ENCODE peak calls at places on chromosome 5, in six cellular contexts. Y is fibroblast of lung, N is tibial artery, Z is right atrium auricular region, H is aorta, F is breast epithelium. D is an unnamed sample.

GRCh38 chr5:37308796-37309195 is 59.6 kb upstream of the CPLANE1 start:
- DNase-seq in Y (peak; percentile 33), N (no peak), Z (no peak), H (no peak), F (no peak), D (no peak)

GRCh38 chr5:36877667-36878420 is 1.3 kb downstream of the NIPBL start:
- DNase-seq in Y (peak; percentile 38), N (no peak), Z (no peak), H (no peak), F (no peak), D (no peak)

GRCh38 chr5:171882118-171882517 is 96.5 kb downstream of the SMIM23 start:
- DNase-seq in Y (no peak), N (no peak), Z (no peak), H (no peak), F (no peak), D (no peak)

GRCh38 chr5:109693535-109694152 is 3.9 kb downstream of the MAN2A1 start:
- DNase-seq in Y (peak; percentile 24), N (no peak), Z (no peak), H (no peak), F (no peak), D (no peak)

GRCh38 chr5:22521521-22521920 is 331.6 kb downstream of the CDH12 start:
- DNase-seq in Y (peak; percentile 56), N (no peak), Z (no peak), H (no peak), F (no peak), D (no peak)

GRCh38 chr5:54630738-54631369 is 113.3 kb downstream of the SNX18 start:
- DNase-seq in Y (peak; percentile 36), N (peak; percentile 89), Z (no peak), H (no peak), F (no peak), D (no peak)

GRCh38 chr5:118862596-118862995 is 125.8 kb downstream of the DTWD2 start:
- DNase-seq in Y (no peak), N (no peak), Z (no peak), H (no peak), F (no peak), D (no peak)

GRCh38 chr5:150544606-150545219 is 36.8 kb downstream of the NDST1 start:
- DNase-seq in Y (peak; percentile 47), N (peak; percentile 74), Z (peak; percentile 66), H (peak; percentile 90), F (no peak), D (peak; percentile 60)

GRCh38 chr5:35811108-35811741 is 45.5 kb upstream of the IL7R start:
- DNase-seq in Y (no peak), N (no peak), Z (no peak), H (no peak), F (no peak), D (no peak)

GRCh38 chr5:65811895-65812294 is 89.9 kb downstream of the NLN start:
- DNase-seq in Y (no peak), N (no peak), Z (no peak), H (no peak), F (no peak), D (no peak)

GRCh38 chr5:72846483-72846882 is 30.0 kb downstream of the TNPO1 start:
- DNase-seq in Y (no peak), N (no peak), Z (no peak), H (no peak), F (no peak), D (no peak)

GRCh38 chr5:132110930-132111329 is 37.3 kb downstream of the CSF2 start:
- DNase-seq in Y (no peak), N (no peak), Z (no peak), H (no peak), F (no peak), D (no peak)

GRCh38 chr5:132109494-132110053 is 36.0 kb downstream of the CSF2 start:
- DNase-seq in Y (no peak), N (no peak), Z (no peak), H (no peak), F (no peak), D (no peak)

GRCh38 chr5:132114150-132115121 is 40.8 kb downstream of the CSF2 start:
- DNase-seq in Y (no peak), N (no peak), Z (no peak), H (no peak), F (no peak), D (no peak)

GRCh38 chr5:132105688-132106087 is 32.1 kb downstream of the CSF2 start:
- DNase-seq in Y (no peak), N (no peak), Z (no peak), H (no peak), F (no peak), D (no peak)

GRCh38 chr5:132110195-132110594 is 36.6 kb downstream of the CSF2 start:
- DNase-seq in Y (no peak), N (no peak), Z (no peak), H (no peak), F (no peak), D (no peak)
- H3K4me1 ChIP-seq in Y (no peaks in the 10 kb centered on the region), N (no peaks in the 10 kb centered on the region), Z (no peaks in the 10 kb centered on the region), H (no peaks in the 10 kb centered on the region), F (no peaks in the 10 kb centered on the region), D (no peaks in the 10 kb centered on the region)

DNA sequence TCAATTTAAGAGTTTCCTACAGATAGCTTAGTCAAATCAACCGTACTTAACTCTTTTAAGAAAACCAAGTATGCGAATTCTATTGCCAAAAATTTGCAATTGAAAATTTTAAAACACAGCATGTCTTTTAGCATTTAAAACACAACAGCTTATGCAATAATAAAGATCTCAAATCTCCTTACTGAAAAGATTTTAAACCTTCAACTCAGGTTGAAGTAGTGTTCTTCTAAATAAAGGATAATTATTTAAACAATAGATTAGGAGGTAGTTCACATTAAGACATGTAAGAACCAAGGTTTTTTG is 5.5 kb downstream of the NR3C1 start:
- DNase-seq in Y (peak; percentile 17), N (no peak), Z (no peak), H (no peak), F (no peak), D (no peak)
- H3K4me1 ChIP-seq in Y (peaks cover 4% of the 10 kb centered on the region), N (peaks cover 19% of the 10 kb centered on the region), Z (peaks cover 81% of the 10 kb centered on the region), H (peaks cover 11% of the 10 kb centered on the region), F (peaks cover 7% of the 10 kb centered on the region), D (peaks cover 44% of the 10 kb centered on the region)

GRCh38 chr5:59119480-59119879 is 536.6 kb downstream of the RAB3C start:
- DNase-seq in Y (no peak), N (no peak), Z (no peak), H (no peak), F (no peak), D (no peak)
- H3K4me1 ChIP-seq in Y (no peaks in the 10 kb centered on the region), N (no peaks in the 10 kb centered on the region), Z (peaks cover 20% of the 10 kb centered on the region), H (no peaks in the 10 kb centered on the region), F (no peaks in the 10 kb centered on the region), D (peaks cover 58% of the 10 kb centered on the region)

GRCh38 chr5:154782812-154783592 is 27.8 kb downstream of the LARP1 start:
- DNase-seq in Y (no peak), N (no peak), Z (no peak), H (no peak), F (no peak), D (peak; percentile 24)
- H3K4me1 ChIP-seq in Y (peaks cover 5% of the 10 kb centered on the region), N (peaks cover 50% of the 10 kb centered on the region), Z (peaks cover 98% of the 10 kb centered on the region), H (peaks cover 2% of the 10 kb centered on the region), F (peaks cover 4% of the 10 kb centered on the region), D (peaks cover 94% of the 10 kb centered on the region)

DNA sequence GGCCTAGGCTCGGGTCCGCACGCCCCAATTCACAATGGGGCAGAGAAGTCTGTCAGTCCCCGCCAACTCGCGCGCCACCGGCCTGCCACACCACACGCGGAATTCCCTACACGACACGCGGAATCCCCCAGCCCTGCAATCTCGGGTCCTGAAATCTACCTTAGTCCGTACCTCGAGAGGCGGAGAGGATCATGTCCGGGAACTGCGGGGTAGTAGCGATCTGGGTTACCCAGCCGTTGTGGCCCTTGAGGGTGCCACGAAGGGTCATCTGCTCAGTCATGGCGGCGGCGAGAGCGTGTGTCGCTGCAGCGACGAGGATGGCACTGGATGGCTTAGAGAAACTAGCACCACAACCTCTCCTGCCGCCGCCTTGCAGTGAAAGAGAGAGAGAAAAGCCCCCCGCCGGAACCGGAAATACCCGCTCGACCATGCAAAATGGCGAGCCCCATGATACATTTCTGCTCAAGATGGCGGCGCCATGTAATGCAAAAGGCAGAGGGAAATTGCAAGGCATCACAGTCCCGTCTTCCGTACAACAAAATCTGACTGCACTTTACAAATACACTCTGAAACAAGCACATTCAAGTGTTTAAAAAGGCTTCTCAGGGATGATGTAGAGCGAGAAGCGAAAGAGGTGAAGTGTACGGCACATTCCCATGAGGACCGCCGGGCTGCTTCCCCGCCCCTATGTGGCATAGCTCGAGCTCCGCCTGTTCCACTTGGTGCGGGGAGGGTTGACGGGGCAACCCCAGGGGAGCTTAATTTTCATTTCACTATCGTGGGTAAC is at the start of gene RACK1:
- DNase-seq in Y (peak; percentile 92), N (peak; percentile 92), Z (peak; percentile 86), H (peak; percentile 96), F (peak; percentile 80), D (peak; percentile 87)
- H3K4me1 ChIP-seq in Y (peaks cover 22% of the 10 kb centered on the region), N (peaks cover 50% of the 10 kb centered on the region), Z (peaks cover 60% of the 10 kb centered on the region), H (no peaks in the 10 kb centered on the region), F (peaks cover 17% of the 10 kb centered on the region), D (peaks cover 50% of the 10 kb centered on the region)

D was measured in gastrocnemius medialis.